ENCODE peak calls at places on chromosomes 16 and 17, in ten cellular contexts. One of them, this sample, is unnamed.
A peak's percentile ranks its signal among the peaks of the same experiment; 100 is the strongest.

GRCh38 chr17:1928976-1929375 is 96.2 kb downstream of the RTN4RL1 start:
- DNase-seq in choroid plexus epithelial cell: no peak
- DNase-seq in OCI-LY7: no peak
- DNase-seq in astrocyte: no peak
- DNase-seq in stomach: no peak
- DNase-seq in fibroblast of pulmonary artery: no peak
- DNase-seq in upper lobe of right lung: no peak
- DNase-seq in glutamatergic neuron: peak; percentile 72
- DNase-seq in fibroblast of mammary gland: no peak
- DNase-seq in tibial nerve: no peak
- DNase-seq in this sample: no peak

GRCh38 chr17:17422217-17422610 is 54.6 kb upstream of the MED9 start:
- DNase-seq in tibial nerve: no peak
- DNase-seq in astrocyte: no peak
- DNase-seq in stomach: no peak
- DNase-seq in OCI-LY7: no peak
- DNase-seq in fibroblast of pulmonary artery: no peak
- DNase-seq in glutamatergic neuron: no peak
- DNase-seq in choroid plexus epithelial cell: no peak
- DNase-seq in upper lobe of right lung: peak; percentile 32
- DNase-seq in fibroblast of mammary gland: no peak
- DNase-seq in this sample: no peak

GRCh38 chr17:33653389-33653788 is 360.3 kb upstream of the ASIC2 start:
- DNase-seq in fibroblast of mammary gland: no peak
- DNase-seq in glutamatergic neuron: no peak
- DNase-seq in tibial nerve: no peak
- DNase-seq in choroid plexus epithelial cell: no peak
- DNase-seq in astrocyte: no peak
- DNase-seq in stomach: no peak
- DNase-seq in fibroblast of pulmonary artery: peak; percentile 7
- DNase-seq in upper lobe of right lung: no peak
- DNase-seq in OCI-LY7: no peak
- DNase-seq in this sample: no peak

GRCh38 chr17:6426356-6427101 is 8.4 kb downstream of the AIPL1 start:
- DNase-seq in tibial nerve: no peak
- DNase-seq in stomach: no peak
- DNase-seq in choroid plexus epithelial cell: no peak
- DNase-seq in OCI-LY7: no peak
- DNase-seq in fibroblast of mammary gland: no peak
- DNase-seq in glutamatergic neuron: no peak
- DNase-seq in astrocyte: no peak
- DNase-seq in upper lobe of right lung: no peak
- DNase-seq in fibroblast of pulmonary artery: no peak
- DNase-seq in this sample: no peak

GRCh38 chr16:30166202-30166902 is 17.1 kb upstream of the CORO1A start:
- DNase-seq in upper lobe of right lung: no peak
- DNase-seq in glutamatergic neuron: no peak
- DNase-seq in astrocyte: no peak
- DNase-seq in fibroblast of mammary gland: no peak
- DNase-seq in fibroblast of pulmonary artery: no peak
- DNase-seq in stomach: no peak
- DNase-seq in choroid plexus epithelial cell: no peak
- DNase-seq in OCI-LY7: peak; percentile 79
- DNase-seq in tibial nerve: no peak
- DNase-seq in this sample: no peak

GRCh38 chr17:80725532-80725931 is 180.9 kb downstream of the RPTOR start:
- DNase-seq in astrocyte: no peak
- DNase-seq in choroid plexus epithelial cell: no peak
- DNase-seq in fibroblast of pulmonary artery: no peak
- DNase-seq in glutamatergic neuron: no peak
- DNase-seq in OCI-LY7: no peak
- DNase-seq in tibial nerve: no peak
- DNase-seq in fibroblast of mammary gland: peak; percentile 61
- DNase-seq in upper lobe of right lung: no peak
- DNase-seq in stomach: no peak
- DNase-seq in this sample: no peak

GRCh38 chr17:6505425-6506142 is 50.8 kb downstream of the PITPNM3 start:
- DNase-seq in glutamatergic neuron: no peak
- DNase-seq in OCI-LY7: no peak
- DNase-seq in tibial nerve: no peak
- DNase-seq in upper lobe of right lung: peak; percentile 18
- DNase-seq in fibroblast of mammary gland: peak; percentile 18
- DNase-seq in fibroblast of pulmonary artery: peak; percentile 76
- DNase-seq in choroid plexus epithelial cell: peak; percentile 24
- DNase-seq in stomach: no peak
- DNase-seq in astrocyte: peak; percentile 51
- DNase-seq in this sample: no peak

GRCh38 chr17:37088913-37089312 is 140.2 kb downstream of the AATF start:
- DNase-seq in fibroblast of mammary gland: no peak
- DNase-seq in stomach: no peak
- DNase-seq in fibroblast of pulmonary artery: no peak
- DNase-seq in upper lobe of right lung: no peak
- DNase-seq in tibial nerve: no peak
- DNase-seq in astrocyte: no peak
- DNase-seq in glutamatergic neuron: no peak
- DNase-seq in choroid plexus epithelial cell: no peak
- DNase-seq in OCI-LY7: no peak
- DNase-seq in this sample: no peak

GRCh38 chr16:7335991-7336634 is 3.5 kb downstream of the RBFOX1 start:
- DNase-seq in fibroblast of pulmonary artery: no peak
- DNase-seq in OCI-LY7: no peak
- DNase-seq in glutamatergic neuron: no peak
- DNase-seq in stomach: no peak
- DNase-seq in choroid plexus epithelial cell: no peak
- DNase-seq in upper lobe of right lung: no peak
- DNase-seq in fibroblast of mammary gland: no peak
- DNase-seq in tibial nerve: no peak
- DNase-seq in astrocyte: no peak
- DNase-seq in this sample: no peak

GRCh38 chr16:57535680-57536305 is 578 bp downstream of the CCDC102A start:
- DNase-seq in fibroblast of mammary gland: peak; percentile 79
- DNase-seq in choroid plexus epithelial cell: peak; percentile 92
- DNase-seq in glutamatergic neuron: peak; percentile 91
- DNase-seq in tibial nerve: peak; percentile 90
- DNase-seq in astrocyte: peak; percentile 81
- DNase-seq in stomach: peak; percentile 95
- DNase-seq in upper lobe of right lung: peak; percentile 97
- DNase-seq in OCI-LY7: peak; percentile 93
- DNase-seq in fibroblast of pulmonary artery: peak; percentile 92
- DNase-seq in this sample: peak; percentile 97

GRCh38 chr17:78959803-78960202 is 19.9 kb downstream of the LGALS3BP start:
- DNase-seq in tibial nerve: no peak
- DNase-seq in fibroblast of mammary gland: no peak
- DNase-seq in upper lobe of right lung: no peak
- DNase-seq in choroid plexus epithelial cell: no peak
- DNase-seq in glutamatergic neuron: no peak
- DNase-seq in astrocyte: no peak
- DNase-seq in fibroblast of pulmonary artery: no peak
- DNase-seq in stomach: no peak
- DNase-seq in OCI-LY7: no peak
- DNase-seq in this sample: no peak
- TF ChIP-seq CTCF in tibial nerve: no peak
- TF ChIP-seq CTCF in fibroblast of mammary gland: no peak
- TF ChIP-seq CTCF in upper lobe of right lung: no peak
- TF ChIP-seq CTCF in choroid plexus epithelial cell: no peak
- TF ChIP-seq CTCF in glutamatergic neuron: no peak
- TF ChIP-seq CTCF in astrocyte: no peak
- TF ChIP-seq CTCF in fibroblast of pulmonary artery: no peak
- TF ChIP-seq CTCF in stomach: no peak
- TF ChIP-seq CTCF in OCI-LY7: no peak
- TF ChIP-seq CTCF in this sample: peak; percentile 7

DNA sequence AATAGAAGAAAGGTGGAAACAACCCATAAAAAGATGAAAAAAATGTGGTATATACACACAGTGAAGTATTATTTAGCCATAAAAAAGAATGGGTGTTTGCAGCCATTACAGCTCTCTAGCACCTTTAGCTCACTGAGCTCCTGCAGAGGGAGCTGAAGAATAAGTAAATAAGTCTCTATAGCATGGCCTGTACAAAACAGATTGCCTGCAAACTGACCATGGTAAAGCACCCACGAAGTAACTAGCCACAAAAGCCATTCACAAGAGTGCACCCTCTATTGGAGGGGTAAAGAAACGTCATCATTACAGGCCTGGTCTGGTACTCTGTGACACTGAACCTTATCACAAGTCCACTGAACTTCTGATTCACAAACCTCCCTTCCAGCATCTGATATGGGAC is 76.3 kb downstream of the USP32 start:
- DNase-seq in fibroblast of pulmonary artery: no peak
- DNase-seq in astrocyte: no peak
- DNase-seq in tibial nerve: no peak
- DNase-seq in upper lobe of right lung: no peak
- DNase-seq in stomach: no peak
- DNase-seq in OCI-LY7: no peak
- DNase-seq in choroid plexus epithelial cell: peak; percentile 25
- DNase-seq in fibroblast of mammary gland: peak; percentile 10
- DNase-seq in glutamatergic neuron: no peak
- DNase-seq in this sample: no peak
- TF ChIP-seq CTCF in fibroblast of pulmonary artery: peak; percentile 1
- TF ChIP-seq CTCF in astrocyte: no peak
- TF ChIP-seq CTCF in tibial nerve: no peak
- TF ChIP-seq CTCF in upper lobe of right lung: no peak
- TF ChIP-seq CTCF in stomach: no peak
- TF ChIP-seq CTCF in OCI-LY7: peak; percentile 57
- TF ChIP-seq CTCF in choroid plexus epithelial cell: peak; percentile 32
- TF ChIP-seq CTCF in fibroblast of mammary gland: no peak
- TF ChIP-seq CTCF in glutamatergic neuron: no peak
- TF ChIP-seq CTCF in this sample: peak; percentile 15

DNA sequence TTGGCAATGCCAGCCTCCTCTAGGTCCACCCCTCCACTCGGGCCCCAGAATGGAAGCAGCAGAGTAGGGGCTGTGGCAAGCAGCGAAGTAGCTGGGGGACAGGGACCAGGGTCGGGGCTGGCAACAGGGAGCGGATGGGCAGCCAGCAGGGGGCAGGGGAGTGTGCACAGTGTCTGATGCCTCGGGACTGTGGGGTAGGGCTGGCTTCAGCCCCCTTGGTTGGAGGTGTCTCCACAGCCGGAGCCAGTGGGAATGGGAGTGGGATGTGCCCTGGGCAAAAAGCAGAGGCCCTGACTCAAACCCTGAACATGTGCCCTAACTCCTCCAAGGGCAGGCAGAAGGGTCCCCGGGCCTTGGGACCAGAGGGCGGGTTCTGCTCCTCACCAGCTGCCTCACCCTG is 18.5 kb upstream of the ARHGAP27 start:
- DNase-seq in tibial nerve: no peak
- DNase-seq in fibroblast of pulmonary artery: no peak
- DNase-seq in upper lobe of right lung: peak; percentile 64
- DNase-seq in astrocyte: no peak
- DNase-seq in OCI-LY7: peak; percentile 50
- DNase-seq in choroid plexus epithelial cell: no peak
- DNase-seq in fibroblast of mammary gland: no peak
- DNase-seq in stomach: no peak
- DNase-seq in glutamatergic neuron: peak; percentile 38
- DNase-seq in this sample: no peak
- TF ChIP-seq CTCF in tibial nerve: no peak
- TF ChIP-seq CTCF in fibroblast of pulmonary artery: no peak
- TF ChIP-seq CTCF in upper lobe of right lung: no peak
- TF ChIP-seq CTCF in astrocyte: no peak
- TF ChIP-seq CTCF in OCI-LY7: peak; percentile 63
- TF ChIP-seq CTCF in choroid plexus epithelial cell: peak; percentile 18
- TF ChIP-seq CTCF in fibroblast of mammary gland: no peak
- TF ChIP-seq CTCF in stomach: no peak
- TF ChIP-seq CTCF in glutamatergic neuron: no peak
- TF ChIP-seq CTCF in this sample: no peak

GRCh38 chr17:62717589-62718342 is 90.3 kb downstream of the MRC2 start:
- DNase-seq in tibial nerve: no peak
- DNase-seq in astrocyte: no peak
- DNase-seq in stomach: no peak
- DNase-seq in upper lobe of right lung: no peak
- DNase-seq in OCI-LY7: no peak
- DNase-seq in fibroblast of mammary gland: no peak
- DNase-seq in fibroblast of pulmonary artery: no peak
- DNase-seq in glutamatergic neuron: no peak
- DNase-seq in choroid plexus epithelial cell: no peak
- DNase-seq in this sample: no peak

GRCh38 chr17:62718420-62718819 is 89.7 kb downstream of the MARCHF10 start:
- DNase-seq in glutamatergic neuron: no peak
- DNase-seq in fibroblast of mammary gland: peak; percentile 59
- DNase-seq in upper lobe of right lung: no peak
- DNase-seq in tibial nerve: no peak
- DNase-seq in stomach: no peak
- DNase-seq in astrocyte: peak; percentile 85
- DNase-seq in fibroblast of pulmonary artery: peak; percentile 77
- DNase-seq in choroid plexus epithelial cell: peak; percentile 75
- DNase-seq in OCI-LY7: no peak
- DNase-seq in this sample: no peak

GRCh38 chr17:62722625-62723024 is 85.5 kb downstream of the MARCHF10 start:
- DNase-seq in astrocyte: no peak
- DNase-seq in OCI-LY7: no peak
- DNase-seq in stomach: no peak
- DNase-seq in upper lobe of right lung: no peak
- DNase-seq in tibial nerve: no peak
- DNase-seq in fibroblast of pulmonary artery: no peak
- DNase-seq in choroid plexus epithelial cell: no peak
- DNase-seq in fibroblast of mammary gland: no peak
- DNase-seq in glutamatergic neuron: no peak
- DNase-seq in this sample: no peak

GRCh38 chr17:62719586-62719985 is 88.5 kb downstream of the MARCHF10 start:
- DNase-seq in fibroblast of pulmonary artery: no peak
- DNase-seq in fibroblast of mammary gland: no peak
- DNase-seq in OCI-LY7: no peak
- DNase-seq in tibial nerve: no peak
- DNase-seq in astrocyte: no peak
- DNase-seq in stomach: no peak
- DNase-seq in upper lobe of right lung: no peak
- DNase-seq in glutamatergic neuron: no peak
- DNase-seq in choroid plexus epithelial cell: no peak
- DNase-seq in this sample: no peak

DNA sequence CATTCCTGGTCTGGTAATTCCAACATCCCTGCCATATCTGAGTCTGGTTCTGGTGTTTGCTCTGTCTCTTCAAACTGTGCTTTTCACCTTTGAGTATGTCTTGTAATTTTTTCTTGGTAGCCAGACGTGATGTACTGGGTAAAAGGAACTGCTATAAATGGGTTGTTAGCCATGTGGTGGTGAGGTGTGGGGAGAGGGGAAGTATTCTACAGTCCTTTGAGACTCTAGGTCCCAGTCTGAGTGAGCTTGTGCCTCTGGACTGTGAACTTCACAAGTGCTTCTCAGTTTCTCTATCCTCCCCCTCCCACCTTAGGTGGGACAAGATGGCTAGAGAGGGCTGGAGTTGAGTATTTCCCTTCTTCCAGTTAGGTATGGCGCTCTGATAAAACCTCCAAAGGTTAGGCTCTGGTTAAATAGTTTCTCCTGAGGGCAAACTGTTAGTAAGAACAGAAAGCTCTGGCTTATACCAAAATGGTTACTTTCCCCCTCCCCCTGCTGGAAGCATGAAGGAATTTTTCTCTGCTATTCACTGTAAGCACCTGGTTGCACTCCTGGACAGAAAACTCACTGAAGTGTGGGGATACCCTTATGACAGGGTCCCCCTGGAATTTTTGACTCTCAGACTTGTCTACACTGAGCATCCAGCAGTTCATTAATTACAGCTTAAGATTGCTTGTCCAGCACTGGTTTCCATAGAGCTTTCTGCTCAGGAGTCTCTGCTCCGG is 87.8 kb downstream of the MARCHF10 start:
- DNase-seq in glutamatergic neuron: no peak
- DNase-seq in stomach: no peak
- DNase-seq in choroid plexus epithelial cell: no peak
- DNase-seq in upper lobe of right lung: no peak
- DNase-seq in OCI-LY7: no peak
- DNase-seq in fibroblast of pulmonary artery: no peak
- DNase-seq in fibroblast of mammary gland: no peak
- DNase-seq in astrocyte: peak; percentile 20
- DNase-seq in tibial nerve: no peak
- DNase-seq in this sample: no peak
- TF ChIP-seq CTCF in glutamatergic neuron: peak; percentile 36
- TF ChIP-seq CTCF in stomach: no peak
- TF ChIP-seq CTCF in choroid plexus epithelial cell: peak; percentile 52
- TF ChIP-seq CTCF in upper lobe of right lung: peak; percentile 40
- TF ChIP-seq CTCF in OCI-LY7: peak; percentile 34
- TF ChIP-seq CTCF in fibroblast of pulmonary artery: peak; percentile 34
- TF ChIP-seq CTCF in fibroblast of mammary gland: peak; percentile 30
- TF ChIP-seq CTCF in astrocyte: peak; percentile 35
- TF ChIP-seq CTCF in tibial nerve: no peak
- TF ChIP-seq CTCF in this sample: peak; percentile 31

This sample was measured in osteocyte.